ENCODE peak calls at places on chromosome 13, in seven cellular contexts. One of them, this sample, is unnamed.

GRCh38 chr13:47241446-47241845 is 344.6 kb upstream of the HTR2A start:
- DNase-seq in C1 segment of cervical spinal cord: no peak
- DNase-seq in stimulated activated CD4-positive, alpha-beta T cell treated with anti-CD3 and anti-CD28 coated beads, TNF-alpha, amount 100 ng/mL, for 48 hours: no peak
- DNase-seq in AG08396: no peak
- DNase-seq in GM12892: no peak
- DNase-seq in NCI-H2107: no peak
- DNase-seq in WERI-Rb-1: no peak
- DNase-seq in this sample: no peak

GRCh38 chr13:51806571-51806970 is 2.6 kb upstream of the DHRS12 start:
- DNase-seq in WERI-Rb-1: no peak
- DNase-seq in NCI-H2107: peak
- DNase-seq in GM12892: no peak
- DNase-seq in C1 segment of cervical spinal cord: no peak
- DNase-seq in stimulated activated CD4-positive, alpha-beta T cell treated with anti-CD3 and anti-CD28 coated beads, TNF-alpha, amount 100 ng/mL, for 48 hours: no peak
- DNase-seq in AG08396: peak
- DNase-seq in this sample: peak

GRCh38 chr13:70812481-70812880 is 704.2 kb upstream of the KLHL1 start:
- DNase-seq in stimulated activated CD4-positive, alpha-beta T cell treated with anti-CD3 and anti-CD28 coated beads, TNF-alpha, amount 100 ng/mL, for 48 hours: no peak
- DNase-seq in AG08396: no peak
- DNase-seq in NCI-H2107: no peak
- DNase-seq in GM12892: no peak
- DNase-seq in WERI-Rb-1: no peak
- DNase-seq in C1 segment of cervical spinal cord: no peak
- DNase-seq in this sample: no peak

GRCh38 chr13:45119469-45119989 is 781 bp upstream of the GTF2F2 start:
- DNase-seq in stimulated activated CD4-positive, alpha-beta T cell treated with anti-CD3 and anti-CD28 coated beads, TNF-alpha, amount 100 ng/mL, for 48 hours: peak
- DNase-seq in GM12892: no peak
- DNase-seq in AG08396: peak
- DNase-seq in WERI-Rb-1: no peak
- DNase-seq in C1 segment of cervical spinal cord: peak
- DNase-seq in NCI-H2107: no peak
- DNase-seq in this sample: peak

GRCh38 chr13:65855276-65855675 is 1374.9 kb downstream of the PCDH9 start:
- DNase-seq in GM12892: no peak
- DNase-seq in WERI-Rb-1: no peak
- DNase-seq in NCI-H2107: no peak
- DNase-seq in stimulated activated CD4-positive, alpha-beta T cell treated with anti-CD3 and anti-CD28 coated beads, TNF-alpha, amount 100 ng/mL, for 48 hours: no peak
- DNase-seq in C1 segment of cervical spinal cord: no peak
- DNase-seq in AG08396: no peak
- DNase-seq in this sample: no peak

GRCh38 chr13:73985789-73986188 is 148.4 kb downstream of the KLF12 start:
- DNase-seq in AG08396: no peak
- DNase-seq in stimulated activated CD4-positive, alpha-beta T cell treated with anti-CD3 and anti-CD28 coated beads, TNF-alpha, amount 100 ng/mL, for 48 hours: no peak
- DNase-seq in C1 segment of cervical spinal cord: no peak
- DNase-seq in WERI-Rb-1: no peak
- DNase-seq in NCI-H2107: no peak
- DNase-seq in GM12892: no peak
- DNase-seq in this sample: no peak

GRCh38 chr13:109114991-109115390 is 485.6 kb downstream of the MYO16 start:
- DNase-seq in AG08396: no peak
- DNase-seq in WERI-Rb-1: no peak
- DNase-seq in NCI-H2107: no peak
- DNase-seq in stimulated activated CD4-positive, alpha-beta T cell treated with anti-CD3 and anti-CD28 coated beads, TNF-alpha, amount 100 ng/mL, for 48 hours: no peak
- DNase-seq in GM12892: no peak
- DNase-seq in C1 segment of cervical spinal cord: no peak
- DNase-seq in this sample: no peak

GRCh38 chr13:114310961-114311360 is 3.3 kb upstream of the CHAMP1 start:
- DNase-seq in WERI-Rb-1: no peak
- DNase-seq in GM12892: no peak
- DNase-seq in stimulated activated CD4-positive, alpha-beta T cell treated with anti-CD3 and anti-CD28 coated beads, TNF-alpha, amount 100 ng/mL, for 48 hours: no peak
- DNase-seq in C1 segment of cervical spinal cord: no peak
- DNase-seq in NCI-H2107: no peak
- DNase-seq in AG08396: no peak
- DNase-seq in this sample: no peak